ENCODE peak calls at places on chromosomes 5 and 9, in six cellular contexts. One of them, this sample, is unnamed. For H3K4me1, the result is how much of the 10 kb centered on the place peaks cover.

GRCh38 chr9:4792572-4793411 is at the start of gene RCL1:
- DNase-seq in HepG2: peak
- DNase-seq in colonic mucosa: peak
- DNase-seq in mesenchymal stem cell: peak
- DNase-seq in GM23248: peak
- DNase-seq in K562: peak
- DNase-seq in this sample: peak

GRCh38 chr5:174344335-174344734 is 298.8 kb downstream of the NSG2 start:
- DNase-seq in HepG2: no peak
- DNase-seq in mesenchymal stem cell: no peak
- DNase-seq in colonic mucosa: no peak
- DNase-seq in K562: no peak
- DNase-seq in GM23248: no peak
- DNase-seq in this sample: peak

GRCh38 chr9:131358438-131359029 is 35.4 kb upstream of the PRRC2B start:
- DNase-seq in mesenchymal stem cell: no peak
- DNase-seq in GM23248: no peak
- DNase-seq in colonic mucosa: no peak
- DNase-seq in K562: no peak
- DNase-seq in HepG2: no peak
- DNase-seq in this sample: no peak

GRCh38 chr5:149667084-149667826 is 62.9 kb upstream of the PPARGC1B start:
- DNase-seq in GM23248: peak
- DNase-seq in mesenchymal stem cell: peak
- DNase-seq in K562: peak
- DNase-seq in HepG2: peak
- DNase-seq in colonic mucosa: peak
- DNase-seq in this sample: peak

GRCh38 chr9:70110194-70111041 is 66.8 kb downstream of the MAMDC2 start:
- DNase-seq in HepG2: no peak
- DNase-seq in GM23248: no peak
- DNase-seq in K562: no peak
- DNase-seq in colonic mucosa: no peak
- DNase-seq in mesenchymal stem cell: peak
- DNase-seq in this sample: no peak

GRCh38 chr5:115573133-115573532 is 28.6 kb upstream of the FEM1C start:
- DNase-seq in mesenchymal stem cell: no peak
- DNase-seq in GM23248: peak
- DNase-seq in HepG2: no peak
- DNase-seq in colonic mucosa: no peak
- DNase-seq in K562: no peak
- DNase-seq in this sample: no peak

GRCh38 chr9:78967557-78968212 is 604.1 kb upstream of the TLE4 start:
- DNase-seq in HepG2: peak
- DNase-seq in K562: no peak
- DNase-seq in mesenchymal stem cell: no peak
- DNase-seq in colonic mucosa: no peak
- DNase-seq in GM23248: no peak
- DNase-seq in this sample: no peak

GRCh38 chr9:84397822-84398221 is 57.3 kb upstream of the SLC28A3 start:
- DNase-seq in colonic mucosa: no peak
- DNase-seq in K562: no peak
- DNase-seq in mesenchymal stem cell: peak
- DNase-seq in HepG2: no peak
- DNase-seq in GM23248: peak
- DNase-seq in this sample: no peak

GRCh38 chr5:87807783-87808182 is 395.1 kb upstream of the CCNH start:
- DNase-seq in GM23248: no peak
- DNase-seq in K562: no peak
- DNase-seq in mesenchymal stem cell: no peak
- DNase-seq in colonic mucosa: no peak
- DNase-seq in HepG2: no peak
- DNase-seq in this sample: no peak

GRCh38 chr9:6566409-6567139 is 79.0 kb downstream of the GLDC start:
- DNase-seq in colonic mucosa: no peak
- DNase-seq in mesenchymal stem cell: peak
- DNase-seq in K562: no peak
- DNase-seq in HepG2: no peak
- DNase-seq in GM23248: peak
- DNase-seq in this sample: no peak

GRCh38 chr9:1051286-1052118 is 1.3 kb downstream of the DMRT2 start:
- DNase-seq in K562: no peak
- DNase-seq in GM23248: peak
- DNase-seq in HepG2: no peak
- DNase-seq in mesenchymal stem cell: no peak
- DNase-seq in colonic mucosa: peak
- DNase-seq in this sample: peak

GRCh38 chr5:65776707-65777141 is 54.7 kb downstream of the NLN start:
- DNase-seq in colonic mucosa: no peak
- DNase-seq in K562: no peak
- DNase-seq in HepG2: no peak
- DNase-seq in mesenchymal stem cell: peak
- DNase-seq in GM23248: peak
- DNase-seq in this sample: no peak

GRCh38 chr5:177295929-177296328 is 7.6 kb downstream of the RAB24 start:
- DNase-seq in colonic mucosa: no peak
- DNase-seq in GM23248: no peak
- DNase-seq in K562: no peak
- DNase-seq in HepG2: no peak
- DNase-seq in mesenchymal stem cell: no peak
- DNase-seq in this sample: no peak

GRCh38 chr9:129275626-129276247 is 97.7 kb upstream of the IER5L start:
- DNase-seq in colonic mucosa: no peak
- DNase-seq in HepG2: no peak
- DNase-seq in mesenchymal stem cell: no peak
- DNase-seq in GM23248: peak
- DNase-seq in K562: no peak
- DNase-seq in this sample: peak

GRCh38 chr9:129111143-129111761 is at the start of gene PTPA:
- DNase-seq in K562: peak
- DNase-seq in HepG2: peak
- DNase-seq in GM23248: peak
- DNase-seq in colonic mucosa: peak
- DNase-seq in mesenchymal stem cell: peak
- DNase-seq in this sample: peak

GRCh38 chr5:90000351-90000750 is 409.2 kb downstream of the CETN3 start:
- DNase-seq in mesenchymal stem cell: no peak
- DNase-seq in colonic mucosa: no peak
- DNase-seq in K562: no peak
- DNase-seq in HepG2: no peak
- DNase-seq in GM23248: no peak
- DNase-seq in this sample: peak

GRCh38 chr9:84670106-84670800 is 724 bp downstream of the NTRK2 start:
- DNase-seq in HepG2: no peak
- DNase-seq in K562: no peak
- DNase-seq in GM23248: peak
- DNase-seq in colonic mucosa: no peak
- DNase-seq in mesenchymal stem cell: peak
- DNase-seq in this sample: peak

GRCh38 chr9:35490910-35491465 is 1.1 kb downstream of the RUSC2 start:
- DNase-seq in colonic mucosa: no peak
- DNase-seq in K562: no peak
- DNase-seq in mesenchymal stem cell: peak
- DNase-seq in GM23248: peak
- DNase-seq in HepG2: no peak
- DNase-seq in this sample: no peak

GRCh38 chr5:139644646-139645494 is 3.3 kb upstream of the CXXC5 start:
- DNase-seq in GM23248: no peak
- DNase-seq in HepG2: no peak
- DNase-seq in colonic mucosa: peak
- DNase-seq in mesenchymal stem cell: no peak
- DNase-seq in K562: no peak
- DNase-seq in this sample: no peak

GRCh38 chr5:36177715-36178556 is 26.0 kb downstream of the SKP2 start:
- DNase-seq in GM23248: peak
- DNase-seq in mesenchymal stem cell: peak
- DNase-seq in colonic mucosa: no peak
- DNase-seq in HepG2: peak
- DNase-seq in K562: no peak
- DNase-seq in this sample: no peak

GRCh38 chr5:139422307-139422893 is 16.9 kb downstream of the DNAJC18 start:
- DNase-seq in K562: peak
- DNase-seq in mesenchymal stem cell: peak
- DNase-seq in GM23248: peak
- DNase-seq in HepG2: peak
- DNase-seq in colonic mucosa: peak
- DNase-seq in this sample: peak

GRCh38 chr9:91047993-91048607 is 246.5 kb downstream of the SYK start:
- DNase-seq in GM23248: peak
- DNase-seq in HepG2: no peak
- DNase-seq in colonic mucosa: no peak
- DNase-seq in K562: no peak
- DNase-seq in mesenchymal stem cell: peak
- DNase-seq in this sample: no peak

GRCh38 chr5:175883506-175883905 is 12.1 kb downstream of the CPLX2 start:
- DNase-seq in mesenchymal stem cell: no peak
- DNase-seq in colonic mucosa: no peak
- DNase-seq in K562: no peak
- DNase-seq in HepG2: no peak
- DNase-seq in GM23248: no peak
- DNase-seq in this sample: no peak

GRCh38 chr5:146027746-146028145 is 77.6 kb downstream of the PLAC8L1 start:
- DNase-seq in HepG2: no peak
- DNase-seq in colonic mucosa: peak
- DNase-seq in GM23248: no peak
- DNase-seq in mesenchymal stem cell: no peak
- DNase-seq in K562: no peak
- DNase-seq in this sample: no peak

GRCh38 chr9:2427016-2427891 is 194.3 kb upstream of the VLDLR start:
- DNase-seq in K562: no peak
- DNase-seq in mesenchymal stem cell: no peak
- DNase-seq in GM23248: peak
- DNase-seq in colonic mucosa: no peak
- DNase-seq in HepG2: no peak
- DNase-seq in this sample: no peak

GRCh38 chr9:109315889-109316640 is 4.8 kb downstream of the EPB41L4B start:
- DNase-seq in colonic mucosa: peak
- DNase-seq in GM23248: peak
- DNase-seq in K562: no peak
- DNase-seq in mesenchymal stem cell: no peak
- DNase-seq in HepG2: peak
- DNase-seq in this sample: peak

GRCh38 chr5:54289769-54290168 is 20.6 kb downstream of the ARL15 start:
- DNase-seq in mesenchymal stem cell: no peak
- DNase-seq in colonic mucosa: no peak
- DNase-seq in GM23248: no peak
- DNase-seq in K562: no peak
- DNase-seq in HepG2: no peak
- DNase-seq in this sample: no peak
- H3K4me3 ChIP-seq in mesenchymal stem cell: no peak
- H3K4me3 ChIP-seq in colonic mucosa: no peak
- H3K4me3 ChIP-seq in GM23248: no peak
- H3K4me3 ChIP-seq in K562: no peak
- H3K4me3 ChIP-seq in HepG2: no peak
- H3K4me3 ChIP-seq in this sample: no peak

GRCh38 chr5:111757582-111758283 is 739 bp upstream of the NREP start:
- DNase-seq in mesenchymal stem cell: peak
- DNase-seq in K562: peak
- DNase-seq in colonic mucosa: peak
- DNase-seq in HepG2: peak
- DNase-seq in GM23248: peak
- DNase-seq in this sample: peak
- H3K4me1 ChIP-seq in mesenchymal stem cell: under half
- H3K4me1 ChIP-seq in K562: under half
- H3K4me1 ChIP-seq in colonic mucosa: under half
- H3K4me1 ChIP-seq in HepG2: under half
- H3K4me1 ChIP-seq in GM23248: under half
- H3K4me1 ChIP-seq in this sample: under half

DNA sequence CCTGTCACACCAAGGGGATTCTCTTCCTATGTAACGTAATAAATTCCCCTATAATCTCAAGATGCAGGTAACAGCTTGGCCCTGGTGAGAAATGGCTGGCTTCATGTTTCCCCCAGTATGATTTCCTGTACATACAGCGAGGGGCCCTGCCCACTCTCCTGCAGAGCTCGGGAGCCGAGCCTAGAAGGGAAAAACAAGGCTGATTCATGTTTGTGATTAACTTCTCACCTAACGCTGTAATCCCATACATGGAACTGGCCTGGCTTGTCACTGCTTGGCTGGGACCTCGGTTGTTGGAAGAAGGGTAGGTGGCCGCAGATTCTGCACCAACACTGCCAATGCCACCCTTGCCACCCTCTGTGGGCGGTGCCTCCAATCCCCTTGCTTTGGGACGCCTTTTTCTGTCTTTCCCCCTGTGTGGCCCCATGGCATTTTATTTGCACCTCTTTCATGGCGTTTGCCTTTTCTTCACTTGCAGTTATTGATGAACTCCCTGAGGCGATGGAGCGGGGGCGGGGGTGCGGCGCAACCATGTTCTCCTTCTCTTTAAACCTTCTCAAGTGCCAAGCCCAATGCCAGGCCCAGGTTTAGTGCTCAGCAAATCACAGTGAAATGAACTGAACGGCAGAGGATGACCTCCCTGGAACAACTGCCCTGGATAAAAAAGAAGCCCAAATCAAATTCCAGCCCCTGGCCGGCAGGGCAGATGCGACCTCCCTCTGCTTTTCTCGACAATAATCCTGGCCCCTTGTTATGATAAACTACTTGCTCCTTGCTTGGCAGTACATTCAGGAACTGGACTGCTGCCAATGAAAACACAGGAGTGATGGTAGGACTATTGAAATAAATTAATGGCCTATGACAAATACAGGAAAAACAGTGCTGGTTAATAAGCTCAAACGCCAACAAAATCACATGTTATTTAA is 108.1 kb downstream of the TMEM174 start:
- DNase-seq in colonic mucosa: no peak
- DNase-seq in mesenchymal stem cell: peak
- DNase-seq in HepG2: no peak
- DNase-seq in GM23248: peak
- DNase-seq in K562: no peak
- DNase-seq in this sample: no peak
- H3K9ac ChIP-seq in colonic mucosa: no peak
- H3K9ac ChIP-seq in mesenchymal stem cell: no peak
- H3K9ac ChIP-seq in HepG2: no peak
- H3K9ac ChIP-seq in GM23248: no peak
- H3K9ac ChIP-seq in K562: no peak
- H3K9ac ChIP-seq in this sample: no peak

DNA sequence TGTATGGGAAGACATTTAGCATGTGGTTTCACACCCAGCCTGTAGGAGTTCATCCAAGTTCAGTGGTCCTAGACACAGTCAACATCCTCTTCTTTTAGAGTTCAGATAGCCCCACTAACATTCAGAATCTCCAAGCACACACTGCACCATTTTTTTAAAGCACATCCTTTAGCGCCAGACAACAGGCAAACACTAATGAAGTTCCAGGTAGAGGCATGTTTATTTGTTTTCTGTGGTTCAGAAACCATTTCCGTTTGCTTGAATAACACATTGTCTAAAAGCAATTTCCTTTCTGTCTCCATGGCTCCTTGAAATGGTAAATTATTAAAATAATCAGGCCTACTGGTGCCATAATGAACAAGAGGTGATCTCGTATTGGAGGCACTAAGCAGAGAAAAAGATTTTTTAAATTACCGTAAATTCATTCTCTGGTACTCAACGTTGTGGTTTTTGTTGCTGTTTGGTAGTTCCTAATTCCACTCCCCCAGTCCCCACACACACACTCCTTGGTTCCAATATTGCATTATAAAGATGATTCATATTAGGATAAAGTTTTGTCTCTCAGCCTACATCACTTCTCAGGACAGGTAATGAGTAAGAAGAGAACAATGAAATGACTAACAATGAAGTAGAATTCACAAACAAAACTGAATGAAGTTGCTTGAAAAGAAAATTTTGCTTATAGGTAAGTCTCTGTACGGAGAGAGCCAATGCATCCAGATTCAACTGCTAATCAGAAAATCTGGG is 153.1 kb downstream of the PCSK1 start:
- DNase-seq in GM23248: peak
- DNase-seq in K562: no peak
- DNase-seq in colonic mucosa: no peak
- DNase-seq in mesenchymal stem cell: no peak
- DNase-seq in HepG2: peak
- DNase-seq in this sample: no peak
- H3K4me3 ChIP-seq in GM23248: peak
- H3K4me3 ChIP-seq in K562: no peak
- H3K4me3 ChIP-seq in colonic mucosa: no peak
- H3K4me3 ChIP-seq in mesenchymal stem cell: no peak
- H3K4me3 ChIP-seq in HepG2: no peak
- H3K4me3 ChIP-seq in this sample: no peak